ENCODE peak calls at places on chromosomes 7 and 10, in five cellular contexts. X, T, N, F and V are unnamed samples.
A peak's percentile ranks its signal among the peaks of the same experiment; 100 is the strongest.

GRCh38 chr10:34528320-34528719 is 286.8 kb downstream of the PARD3 start:
- DNase-seq in T (no peak), N (no peak), F (peak; percentile 41), X (no peak), V (peak; percentile 92)

GRCh38 chr7:99665312-99665759 is 14.5 kb downstream of the CYP3A5 start:
- DNase-seq in F (no peak), T (no peak), X (peak; percentile 97), N (no peak), V (no peak)

GRCh38 chr10:22341190-22341935 is 3.9 kb upstream of the SPAG6 start:
- DNase-seq in X (no peak), F (no peak), T (no peak), N (no peak), V (no peak)

GRCh38 chr10:43056568-43057011 is 20.3 kb upstream of the RET start:
- DNase-seq in T (no peak), N (no peak), F (no peak), X (no peak), V (no peak)

GRCh38 chr7:22572292-22572691 is 72.3 kb upstream of the STEAP1B start:
- DNase-seq in N (no peak), F (no peak), T (no peak), X (no peak), V (no peak)

GRCh38 chr7:2045559-2046405 is 187.0 kb downstream of the MAD1L1 start:
- DNase-seq in X (no peak), F (no peak), N (no peak), T (no peak), V (no peak)

GRCh38 chr7:23873306-23873705 is 163.3 kb downstream of the STK31 start:
- DNase-seq in N (no peak), T (no peak), X (no peak), F (no peak), V (no peak)

GRCh38 chr10:130770018-130770630 is 541.4 kb downstream of the TCERG1L start:
- DNase-seq in N (no peak), X (no peak), T (no peak), F (no peak), V (no peak)

GRCh38 chr7:74625446-74625845 is 32.1 kb upstream of the GTF2I start:
- DNase-seq in F (peak; percentile 46), N (no peak), T (no peak), X (peak; percentile 11), V (no peak)

GRCh38 chr10:2895616-2896196 is 171.6 kb upstream of the PFKP start:
- DNase-seq in X (no peak), N (no peak), T (peak; percentile 49), F (no peak), V (no peak)

GRCh38 chr10:2891073-2891769 is 176.1 kb upstream of the PFKP start:
- DNase-seq in T (no peak), X (no peak), F (no peak), N (no peak), V (no peak)

GRCh38 chr10:2893991-2894390 is 173.4 kb upstream of the PFKP start:
- DNase-seq in F (no peak), X (no peak), T (peak; percentile 26), N (no peak), V (no peak)

GRCh38 chr10:2891770-2892124 is 175.6 kb upstream of the PFKP start:
- DNase-seq in T (no peak), F (no peak), X (no peak), N (no peak), V (no peak)

GRCh38 chr10:2893446-2893845 is 173.9 kb upstream of the PFKP start:
- DNase-seq in T (peak; percentile 20), X (no peak), N (no peak), F (no peak), V (no peak)
- TF ChIP-seq YY1 in T (no peak), X (no peak), N (no peak), F (no peak), V (no peak)

GRCh38 chr7:26103541-26104070 is 48.4 kb upstream of the NFE2L3 start:
- DNase-seq in N (no peak), F (no peak), T (no peak), X (no peak), V (no peak)
- TF ChIP-seq POLR2A in N (no peak), F (no peak), T (no peak), X (no peak), V (no peak)

GRCh38 chr10:118504044-118504944 is 91.2 kb downstream of the PRLHR start:
- DNase-seq in X (peak; percentile 47), F (no peak), T (no peak), N (no peak), V (peak; percentile 78)
- TF ChIP-seq YY1 in X (no peak), F (no peak), T (no peak), N (no peak), V (peak; percentile 71)

DNA sequence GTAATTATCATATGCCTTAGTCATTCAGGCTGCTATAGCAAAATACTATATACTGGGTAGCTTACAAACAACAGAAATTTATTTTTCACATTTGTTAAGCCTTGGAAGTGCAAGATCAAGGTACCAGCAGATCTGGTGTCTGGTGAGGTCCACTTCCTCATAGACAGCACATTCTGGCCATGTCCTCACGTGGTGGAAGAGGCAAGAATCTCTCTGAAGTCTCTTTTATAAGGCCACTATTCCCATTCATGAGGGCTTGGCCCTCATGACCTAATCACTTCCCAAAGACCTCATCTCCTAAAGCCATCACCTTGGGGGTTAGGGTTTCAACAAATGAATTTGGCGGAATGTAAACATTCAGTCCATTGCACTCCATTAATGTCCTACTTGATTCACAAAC is 137.5 kb upstream of the C1GALT1 start:
- DNase-seq in T (no peak), X (no peak), F (no peak), N (no peak), V (no peak)
- TF ChIP-seq POLR2A in T (no peak), X (no peak), F (no peak), N (no peak), V (no peak)

GRCh38 chr10:125086716-125087115 is 73.6 kb downstream of the CTBP2 start:
- DNase-seq in F (no peak), T (no peak), X (no peak), N (no peak), V (no peak)

GRCh38 chr10:125085281-125085680 is 75.1 kb downstream of the CTBP2 start:
- DNase-seq in T (no peak), X (no peak), F (no peak), N (no peak), V (no peak)

GRCh38 chr10:125087191-125087896 is 73.0 kb downstream of the CTBP2 start:
- DNase-seq in T (no peak), F (no peak), N (no peak), X (no peak), V (no peak)

GRCh38 chr10:125089486-125089885 is 70.9 kb downstream of the CTBP2 start:
- DNase-seq in T (no peak), N (no peak), X (no peak), F (no peak), V (no peak)

GRCh38 chr10:125087897-125088215 is 72.5 kb downstream of the CTBP2 start:
- DNase-seq in T (no peak), F (no peak), N (no peak), X (no peak), V (no peak)
- TF ChIP-seq YY1 in T (no peak), F (no peak), N (no peak), X (no peak), V (no peak)

DNA sequence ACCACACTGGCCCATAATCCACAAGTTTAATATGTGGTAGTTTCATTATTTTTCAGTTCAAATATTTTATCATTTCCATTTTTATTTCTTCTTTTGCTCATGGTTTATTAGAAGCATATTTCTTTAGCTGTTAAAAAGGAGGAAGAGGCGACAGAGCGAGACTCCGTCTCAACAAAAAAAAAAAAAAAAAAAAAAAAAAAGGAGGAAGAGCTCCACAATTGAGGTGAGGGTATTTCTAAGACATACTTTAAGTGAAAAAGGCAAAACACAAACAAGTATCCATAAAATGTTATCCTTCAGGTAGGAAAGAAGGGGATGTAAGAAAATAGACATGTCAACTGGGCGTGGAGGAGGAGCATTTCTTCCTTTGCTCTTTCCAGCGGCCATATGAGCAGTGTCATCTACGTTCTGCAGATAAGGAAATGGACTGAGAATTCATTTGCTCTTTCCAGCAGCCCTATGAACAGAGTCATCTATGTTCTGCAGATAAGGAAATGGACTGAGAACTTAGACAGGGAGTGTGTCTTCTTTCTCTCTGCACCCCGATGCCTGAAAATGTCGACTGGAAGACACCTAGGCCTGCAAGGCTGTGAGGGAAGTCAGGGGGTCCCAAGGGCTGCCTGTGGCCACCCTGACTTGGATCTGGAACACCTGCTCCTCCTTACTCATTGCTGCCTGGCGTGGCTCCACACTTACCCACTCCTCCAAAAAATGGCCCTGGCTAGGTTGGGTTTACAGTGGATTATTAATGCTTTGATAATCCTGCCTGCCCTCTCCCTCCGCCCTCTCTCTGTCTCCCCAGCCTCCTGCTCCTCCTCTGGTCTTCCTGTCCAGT is 18.9 kb upstream of the RAMP3 start:
- DNase-seq in X (peak; percentile 65), F (no peak), T (no peak), N (no peak), V (no peak)
- TF ChIP-seq POLR2A in X (no peak), F (no peak), T (no peak), N (no peak), V (no peak)